ENCODE peak calls at places on chromosomes 1 and 21, in seven cellular contexts. One of them, this sample, is unnamed.

GRCh38 chr1:241918879-241919278 is 38.7 kb upstream of the BECN2 start:
- DNase-seq in HCT116: no peak
- DNase-seq in colonic mucosa: no peak
- DNase-seq in fibroblast of lung: peak
- DNase-seq in IMR-90: peak
- DNase-seq in kidney: no peak
- DNase-seq in neural progenitor cell: peak
- DNase-seq in this sample: no peak

GRCh38 chr1:204438628-204439027 is 27.0 kb upstream of the PPP1R15B start:
- DNase-seq in HCT116: no peak
- DNase-seq in colonic mucosa: no peak
- DNase-seq in fibroblast of lung: peak
- DNase-seq in IMR-90: peak
- DNase-seq in kidney: no peak
- DNase-seq in neural progenitor cell: no peak
- DNase-seq in this sample: no peak

GRCh38 chr21:36654341-36654740 is 44.6 kb upstream of the SIM2 start:
- DNase-seq in HCT116: no peak
- DNase-seq in colonic mucosa: no peak
- DNase-seq in fibroblast of lung: no peak
- DNase-seq in IMR-90: no peak
- DNase-seq in kidney: no peak
- DNase-seq in neural progenitor cell: no peak
- DNase-seq in this sample: no peak

GRCh38 chr1:226019550-226019949 is 20.4 kb upstream of the SDE2 start:
- DNase-seq in HCT116: no peak
- DNase-seq in colonic mucosa: no peak
- DNase-seq in fibroblast of lung: no peak
- DNase-seq in IMR-90: no peak
- DNase-seq in kidney: no peak
- DNase-seq in neural progenitor cell: no peak
- DNase-seq in this sample: no peak

GRCh38 chr1:36639461-36639860 is 156.7 kb upstream of the CSF3R start:
- DNase-seq in HCT116: no peak
- DNase-seq in colonic mucosa: no peak
- DNase-seq in fibroblast of lung: no peak
- DNase-seq in IMR-90: no peak
- DNase-seq in kidney: no peak
- DNase-seq in neural progenitor cell: no peak
- DNase-seq in this sample: no peak

GRCh38 chr1:244391761-244392160 is 59.9 kb downstream of the ADSS2 start:
- DNase-seq in HCT116: no peak
- DNase-seq in colonic mucosa: no peak
- DNase-seq in fibroblast of lung: no peak
- DNase-seq in IMR-90: peak
- DNase-seq in kidney: no peak
- DNase-seq in neural progenitor cell: no peak
- DNase-seq in this sample: no peak

GRCh38 chr1:37752583-37753471 is 12.1 kb downstream of the EPHA10 start:
- DNase-seq in HCT116: peak
- DNase-seq in colonic mucosa: peak
- DNase-seq in fibroblast of lung: no peak
- DNase-seq in IMR-90: no peak
- DNase-seq in kidney: no peak
- DNase-seq in neural progenitor cell: peak
- DNase-seq in this sample: no peak

GRCh38 chr1:2894381-2895041 is 93.0 kb upstream of the TTC34 start:
- DNase-seq in HCT116: no peak
- DNase-seq in colonic mucosa: no peak
- DNase-seq in fibroblast of lung: no peak
- DNase-seq in IMR-90: no peak
- DNase-seq in kidney: no peak
- DNase-seq in neural progenitor cell: no peak
- DNase-seq in this sample: no peak

GRCh38 chr21:45543710-45544448 is 1.6 kb upstream of the SLC19A1 start:
- DNase-seq in HCT116: no peak
- DNase-seq in colonic mucosa: peak
- DNase-seq in fibroblast of lung: no peak
- DNase-seq in IMR-90: no peak
- DNase-seq in kidney: peak
- DNase-seq in neural progenitor cell: no peak
- DNase-seq in this sample: no peak

GRCh38 chr21:18369115-18369514 is 34.5 kb downstream of the TMPRSS15 start:
- DNase-seq in HCT116: no peak
- DNase-seq in colonic mucosa: no peak
- DNase-seq in fibroblast of lung: peak
- DNase-seq in IMR-90: no peak
- DNase-seq in kidney: no peak
- DNase-seq in neural progenitor cell: peak
- DNase-seq in this sample: peak

GRCh38 chr1:43422995-43423671 is 30.6 kb downstream of the HYI start:
- DNase-seq in HCT116: no peak
- DNase-seq in colonic mucosa: no peak
- DNase-seq in fibroblast of lung: no peak
- DNase-seq in IMR-90: no peak
- DNase-seq in kidney: no peak
- DNase-seq in neural progenitor cell: no peak
- DNase-seq in this sample: no peak

GRCh38 chr21:41717573-41718330 is 49.1 kb downstream of the RIPK4 start:
- DNase-seq in HCT116: no peak
- DNase-seq in colonic mucosa: no peak
- DNase-seq in fibroblast of lung: no peak
- DNase-seq in IMR-90: no peak
- DNase-seq in kidney: no peak
- DNase-seq in neural progenitor cell: no peak
- DNase-seq in this sample: no peak

GRCh38 chr1:2601721-2602303 is 15.2 kb downstream of the PRXL2B start:
- DNase-seq in HCT116: no peak
- DNase-seq in colonic mucosa: no peak
- DNase-seq in fibroblast of lung: no peak
- DNase-seq in IMR-90: no peak
- DNase-seq in kidney: no peak
- DNase-seq in neural progenitor cell: no peak
- DNase-seq in this sample: no peak

GRCh38 chr1:205598841-205599666 is 32.8 kb downstream of the ELK4 start:
- DNase-seq in HCT116: no peak
- DNase-seq in colonic mucosa: peak
- DNase-seq in fibroblast of lung: peak
- DNase-seq in IMR-90: peak
- DNase-seq in kidney: peak
- DNase-seq in neural progenitor cell: no peak
- DNase-seq in this sample: no peak

GRCh38 chr1:150564051-150564991 is 15.1 kb downstream of the MCL1 start:
- DNase-seq in HCT116: no peak
- DNase-seq in colonic mucosa: no peak
- DNase-seq in fibroblast of lung: peak
- DNase-seq in IMR-90: no peak
- DNase-seq in kidney: peak
- DNase-seq in neural progenitor cell: no peak
- DNase-seq in this sample: no peak

GRCh38 chr1:180173952-180174351 is 19.3 kb downstream of the QSOX1 start:
- DNase-seq in HCT116: no peak
- DNase-seq in colonic mucosa: no peak
- DNase-seq in fibroblast of lung: peak
- DNase-seq in IMR-90: peak
- DNase-seq in kidney: peak
- DNase-seq in neural progenitor cell: no peak
- DNase-seq in this sample: no peak

GRCh38 chr1:50968884-50969610 is 998 bp upstream of the CDKN2C start:
- DNase-seq in HCT116: no peak
- DNase-seq in colonic mucosa: peak
- DNase-seq in fibroblast of lung: peak
- DNase-seq in IMR-90: no peak
- DNase-seq in kidney: peak
- DNase-seq in neural progenitor cell: peak
- DNase-seq in this sample: no peak

GRCh38 chr1:202237052-202237451 is 43.5 kb downstream of the LGR6 start:
- DNase-seq in HCT116: peak
- DNase-seq in colonic mucosa: no peak
- DNase-seq in fibroblast of lung: peak
- DNase-seq in IMR-90: peak
- DNase-seq in kidney: peak
- DNase-seq in neural progenitor cell: peak
- DNase-seq in this sample: no peak

DNA sequence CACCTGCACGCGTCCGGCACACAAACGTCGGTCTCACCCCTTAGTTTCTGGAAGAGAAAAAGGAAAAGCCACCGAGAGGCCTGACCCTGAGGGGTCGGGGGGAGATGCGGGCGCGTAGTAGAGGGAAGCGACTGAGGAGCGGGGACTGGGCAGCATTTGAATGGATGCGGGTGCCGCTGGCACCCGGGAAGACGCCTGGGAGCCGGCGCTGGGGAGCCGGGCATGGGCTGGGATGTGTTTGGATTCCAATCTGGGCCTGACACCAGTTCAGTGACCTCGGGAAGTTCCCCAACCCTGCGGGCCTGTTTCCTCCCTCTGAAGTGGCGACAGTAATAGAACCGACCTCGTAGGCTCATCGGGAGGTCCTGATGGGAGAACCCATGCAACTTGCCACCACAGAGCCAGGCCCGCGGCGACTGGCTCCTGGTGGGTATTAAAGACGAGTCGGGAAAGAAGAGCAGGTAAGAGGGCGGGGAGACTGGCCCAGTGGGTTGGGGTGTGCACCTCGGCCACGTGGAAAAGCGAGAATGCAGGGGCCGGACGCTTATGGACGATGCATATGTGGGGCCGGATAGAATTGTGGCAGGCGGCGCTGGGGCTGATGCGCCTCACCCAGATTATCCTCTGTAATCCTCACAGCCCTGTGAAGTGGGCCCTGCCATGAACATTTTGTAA is 105.9 kb downstream of the SLC16A1 start:
- DNase-seq in HCT116: no peak
- DNase-seq in colonic mucosa: no peak
- DNase-seq in fibroblast of lung: no peak
- DNase-seq in IMR-90: no peak
- DNase-seq in kidney: no peak
- DNase-seq in neural progenitor cell: no peak
- DNase-seq in this sample: no peak
- H3K4me3 ChIP-seq in HCT116: no peak
- H3K4me3 ChIP-seq in colonic mucosa: peak
- H3K4me3 ChIP-seq in fibroblast of lung: peak
- H3K4me3 ChIP-seq in IMR-90: peak
- H3K4me3 ChIP-seq in kidney: peak
- H3K4me3 ChIP-seq in neural progenitor cell: peak
- H3K4me3 ChIP-seq in this sample: peak

GRCh38 chr1:69436151-69436550 is 131.6 kb upstream of the LRRC7 start:
- DNase-seq in HCT116: no peak
- DNase-seq in colonic mucosa: no peak
- DNase-seq in fibroblast of lung: no peak
- DNase-seq in IMR-90: no peak
- DNase-seq in kidney: no peak
- DNase-seq in neural progenitor cell: no peak
- DNase-seq in this sample: no peak

DNA sequence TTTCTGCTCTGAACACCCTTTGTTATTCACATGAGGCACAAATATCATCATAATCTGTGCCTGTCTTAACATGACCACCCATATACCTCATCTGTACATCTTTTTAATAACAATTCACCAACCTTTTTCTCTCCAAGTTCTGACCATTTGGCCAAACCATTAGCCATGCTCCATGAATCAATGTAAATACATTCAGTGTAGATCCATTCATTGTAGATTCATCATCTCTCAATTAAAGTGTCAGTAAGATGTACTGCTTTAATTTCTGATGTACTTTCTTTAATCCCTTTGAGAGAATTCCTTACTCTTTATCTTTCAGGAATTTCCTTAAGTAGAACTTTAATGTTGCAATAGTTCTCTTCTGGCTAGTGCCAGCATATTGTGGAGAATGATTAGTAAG is 126.2 kb upstream of the LRRC7 start:
- DNase-seq in HCT116: no peak
- DNase-seq in colonic mucosa: no peak
- DNase-seq in fibroblast of lung: no peak
- DNase-seq in IMR-90: no peak
- DNase-seq in kidney: no peak
- DNase-seq in neural progenitor cell: no peak
- DNase-seq in this sample: no peak
- H3K27ac ChIP-seq in HCT116: no peak
- H3K27ac ChIP-seq in colonic mucosa: no peak
- H3K27ac ChIP-seq in fibroblast of lung: no peak
- H3K27ac ChIP-seq in IMR-90: no peak
- H3K27ac ChIP-seq in kidney: no peak
- H3K27ac ChIP-seq in neural progenitor cell: no peak
- H3K27ac ChIP-seq in this sample: no peak

GRCh38 chr1:209316929-209317328 is 266.6 kb upstream of the CAMK1G start:
- DNase-seq in HCT116: no peak
- DNase-seq in colonic mucosa: no peak
- DNase-seq in fibroblast of lung: no peak
- DNase-seq in IMR-90: no peak
- DNase-seq in kidney: no peak
- DNase-seq in neural progenitor cell: no peak
- DNase-seq in this sample: no peak

GRCh38 chr1:209319549-209319948 is 264.0 kb upstream of the CAMK1G start:
- DNase-seq in HCT116: no peak
- DNase-seq in colonic mucosa: no peak
- DNase-seq in fibroblast of lung: no peak
- DNase-seq in IMR-90: peak
- DNase-seq in kidney: no peak
- DNase-seq in neural progenitor cell: no peak
- DNase-seq in this sample: no peak

GRCh38 chr1:209318302-209319056 is 265.0 kb upstream of the CAMK1G start:
- DNase-seq in HCT116: no peak
- DNase-seq in colonic mucosa: no peak
- DNase-seq in fibroblast of lung: no peak
- DNase-seq in IMR-90: peak
- DNase-seq in kidney: no peak
- DNase-seq in neural progenitor cell: no peak
- DNase-seq in this sample: no peak

GRCh38 chr1:209323743-209324142 is 259.8 kb upstream of the CAMK1G start:
- DNase-seq in HCT116: no peak
- DNase-seq in colonic mucosa: no peak
- DNase-seq in fibroblast of lung: no peak
- DNase-seq in IMR-90: no peak
- DNase-seq in kidney: no peak
- DNase-seq in neural progenitor cell: no peak
- DNase-seq in this sample: no peak

GRCh38 chr1:209319057-209319432 is 264.5 kb upstream of the CAMK1G start:
- DNase-seq in HCT116: no peak
- DNase-seq in colonic mucosa: no peak
- DNase-seq in fibroblast of lung: no peak
- DNase-seq in IMR-90: no peak
- DNase-seq in kidney: no peak
- DNase-seq in neural progenitor cell: no peak
- DNase-seq in this sample: no peak
- H3K9ac ChIP-seq in HCT116: no peak
- H3K9ac ChIP-seq in colonic mucosa: no peak
- H3K9ac ChIP-seq in fibroblast of lung: no peak
- H3K9ac ChIP-seq in IMR-90: no peak
- H3K9ac ChIP-seq in kidney: no peak
- H3K9ac ChIP-seq in neural progenitor cell: no peak
- H3K9ac ChIP-seq in this sample: no peak

DNA sequence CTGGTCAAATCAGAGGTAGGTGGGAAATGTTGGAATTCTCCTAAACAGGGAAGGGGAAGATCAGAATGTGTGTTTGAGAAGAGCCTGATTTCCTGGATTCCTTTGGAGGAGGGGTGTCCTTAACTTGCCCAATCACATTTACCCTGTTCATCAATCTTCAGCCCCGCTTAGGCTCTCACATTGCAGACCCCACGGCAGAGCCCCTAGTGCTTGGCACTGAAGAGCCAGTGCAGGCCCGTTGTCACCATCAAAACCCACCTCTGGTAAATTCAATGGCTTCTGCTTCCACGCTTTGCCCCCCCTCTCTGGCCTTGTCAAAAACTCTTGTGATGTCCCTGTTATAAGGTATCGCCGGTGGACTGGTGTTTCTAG is 2.3 kb downstream of the AGPAT3 start:
- DNase-seq in HCT116: no peak
- DNase-seq in colonic mucosa: peak
- DNase-seq in fibroblast of lung: no peak
- DNase-seq in IMR-90: no peak
- DNase-seq in kidney: no peak
- DNase-seq in neural progenitor cell: no peak
- DNase-seq in this sample: no peak
- H3K4me3 ChIP-seq in HCT116: no peak
- H3K4me3 ChIP-seq in colonic mucosa: peak
- H3K4me3 ChIP-seq in fibroblast of lung: peak
- H3K4me3 ChIP-seq in IMR-90: no peak
- H3K4me3 ChIP-seq in kidney: peak
- H3K4me3 ChIP-seq in neural progenitor cell: no peak
- H3K4me3 ChIP-seq in this sample: no peak

This sample was measured in SK-N-MC.